ENCODE peak calls at places on chromosomes 4 and X, in four cellular contexts. F, E, X and Q are unnamed samples.

GRCh38 chr4:74543247-74543670 is 98.3 kb downstream of the AREG start:
- DNase-seq in E (no peak), F (no peak), X (no peak), Q (no peak)

GRCh38 chr4:7068883-7069282 is 1.0 kb upstream of the GRPEL1 start:
- DNase-seq in E (no peak), F (no peak), X (no peak), Q (no peak)

GRCh38 chr4:118259103-118259502 is 93.7 kb downstream of the PRSS12 start:
- DNase-seq in F (no peak), X (no peak), E (no peak), Q (no peak)

GRCh38 chr4:25712611-25713010 is 57.0 kb downstream of the SLC34A2 start:
- DNase-seq in X (no peak), E (no peak), F (no peak), Q (no peak)

GRCh38 chr4:182897601-182898478 is 19.3 kb downstream of the DCTD start:
- DNase-seq in F (no peak), E (no peak), X (no peak), Q (no peak)

GRCh38 chr4:129950217-129950616 is 854.3 kb downstream of the C4orf33 start:
- DNase-seq in E (no peak), F (no peak), X (no peak), Q (no peak)

GRCh38 chrX:9899640-9900075 is 67.5 kb upstream of the CLDN34 start:
- DNase-seq in F (no peak), E (peak), X (no peak), Q (peak)

GRCh38 chrX:21479695-21480280 is 105.6 kb downstream of the CNKSR2 start:
- DNase-seq in F (no peak), X (peak), E (peak), Q (peak)

GRCh38 chr4:141759796-141760425 is 123.5 kb downstream of the IL15 start:
- DNase-seq in E (peak), X (no peak), F (no peak), Q (peak)

GRCh38 chr4:182286035-182286434 is 42.8 kb downstream of the TENM3 start:
- DNase-seq in F (no peak), E (peak), X (no peak), Q (no peak)

GRCh38 chr4:173272987-173273386 is 61.2 kb downstream of the HMGB2 start:
- DNase-seq in F (no peak), X (no peak), E (peak), Q (peak)

GRCh38 chrX:51155566-51155965 is 177.1 kb upstream of the NUDT10 start:
- DNase-seq in E (no peak), X (no peak), F (no peak), Q (no peak)

GRCh38 chrX:33062016-33062415 is 149.3 kb downstream of the DMD start:
- DNase-seq in F (no peak), E (no peak), X (no peak), Q (no peak)

DNA sequence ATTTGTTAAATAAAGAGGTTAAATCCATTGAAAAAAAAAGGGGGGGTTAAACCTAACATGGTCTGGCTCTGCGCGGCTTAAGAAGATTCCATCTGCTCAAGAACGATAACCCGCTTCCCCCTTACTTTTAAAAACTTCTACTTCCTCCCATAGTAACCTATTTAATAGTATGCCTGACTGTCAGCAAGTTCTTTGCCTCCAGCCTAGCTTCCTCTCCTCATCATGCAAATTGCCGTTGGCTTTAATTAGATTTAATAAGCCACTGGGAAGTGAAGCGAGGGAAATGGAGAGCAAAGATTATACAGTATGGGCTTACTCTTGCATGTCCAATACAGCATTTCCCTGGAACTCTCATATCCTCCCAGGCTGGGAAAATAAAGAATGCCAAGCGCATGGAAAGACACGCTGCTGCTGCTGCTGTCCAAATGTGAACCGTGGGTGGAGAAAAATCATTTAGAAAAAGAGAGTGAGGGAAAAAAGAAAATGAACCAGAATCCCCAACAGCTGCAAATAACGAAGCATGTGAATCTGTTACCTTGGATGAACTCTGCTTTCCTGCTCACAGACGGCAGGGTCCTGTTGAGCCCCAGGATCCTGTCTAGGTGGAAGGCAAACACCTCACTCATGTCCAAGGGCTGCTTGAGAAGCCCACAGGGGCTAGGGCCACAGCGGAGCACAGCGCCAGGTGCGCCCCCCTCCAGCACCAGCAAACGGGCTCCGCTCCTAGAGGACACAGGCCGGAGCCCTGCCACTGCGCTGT is 2.7 kb downstream of the GASK1B start:
- DNase-seq in E (peak), F (no peak), X (no peak), Q (peak)
- H3K4me3 ChIP-seq in E (peak), F (peak), X (no peak), Q (peak)

GRCh38 chr4:3716876-3717235 is 49.3 kb upstream of the ADRA2C start:
- DNase-seq in E (no peak), X (no peak), F (no peak), Q (no peak)
- H3K4me3 ChIP-seq in E (no peak), X (no peak), F (no peak), Q (no peak)

DNA sequence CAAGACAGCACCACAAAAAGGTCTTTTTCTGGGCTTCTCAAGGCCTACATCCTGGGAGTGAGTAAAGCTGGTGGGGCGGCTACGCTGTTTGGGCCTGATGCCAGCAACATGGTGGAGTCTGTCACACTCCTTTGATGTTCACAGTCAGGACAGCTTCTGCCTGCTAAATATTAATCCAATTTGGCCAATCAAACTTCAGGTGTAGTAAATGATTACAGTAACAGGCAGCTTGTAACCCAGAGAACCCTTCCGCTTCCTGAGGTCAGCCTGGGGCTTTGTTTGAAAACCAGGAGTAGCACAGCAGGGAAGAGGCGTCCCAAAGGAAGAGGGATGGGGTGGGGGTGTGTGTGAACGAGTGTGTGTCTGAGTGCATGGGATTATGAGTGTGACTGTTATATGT is 220.4 kb downstream of the MAML3 start:
- DNase-seq in F (no peak), E (no peak), X (no peak), Q (no peak)
- H3K4me3 ChIP-seq in F (no peak), E (no peak), X (no peak), Q (no peak)

DNA sequence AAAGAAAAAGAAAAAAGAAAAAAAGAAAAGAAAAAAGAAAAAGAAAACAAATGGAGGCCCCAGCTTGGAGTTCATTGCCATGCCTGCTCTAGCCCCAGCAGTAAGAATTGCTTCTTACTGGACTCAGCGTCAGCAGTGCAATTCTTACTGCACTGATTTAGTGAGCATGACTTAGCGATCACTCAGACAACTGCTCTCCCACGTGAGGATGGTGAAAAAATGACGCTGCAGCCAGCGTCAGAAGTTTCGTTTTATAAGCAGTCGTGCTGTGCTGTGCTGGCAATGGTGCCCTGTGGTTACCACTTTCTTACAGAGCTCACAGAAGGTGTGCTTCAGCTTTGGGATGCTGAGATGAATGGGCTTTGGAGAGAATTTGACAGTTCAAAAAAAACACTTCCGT is 68.3 kb upstream of the DDX3X start:
- DNase-seq in F (peak), X (peak), E (peak), Q (peak)
- H3K4me3 ChIP-seq in F (no peak), X (no peak), E (no peak), Q (no peak)

DNA sequence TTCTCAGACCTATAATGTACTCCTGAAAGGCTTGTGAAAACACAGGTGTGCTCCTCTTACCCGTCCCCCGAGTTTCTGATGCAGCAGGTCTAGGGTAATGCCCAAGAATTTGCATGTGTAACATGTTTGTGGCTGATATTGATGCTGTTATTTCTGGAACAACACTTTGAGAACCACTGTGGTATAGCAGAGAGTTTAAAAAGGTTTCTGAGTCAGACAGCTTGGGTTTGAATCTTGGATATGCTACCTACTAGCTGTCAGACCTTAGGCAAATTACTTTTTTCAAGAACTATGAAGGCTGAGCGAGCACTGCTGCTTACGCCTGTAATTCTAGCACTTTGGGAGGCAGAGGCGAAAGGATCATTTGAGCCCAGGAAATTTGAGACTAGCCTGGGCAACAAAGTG is 4.9 kb downstream of the AFF1 start:
- DNase-seq in E (no peak), X (no peak), F (no peak), Q (no peak)
- H3K4me3 ChIP-seq in E (no peak), X (peak), F (no peak), Q (no peak)

GRCh38 chr4:133190098-133190497 is 41.0 kb downstream of the PCDH10 start:
- DNase-seq in E (peak), F (no peak), X (no peak), Q (no peak)

GRCh38 chr4:133186210-133186609 is 37.1 kb downstream of the PCDH10 start:
- DNase-seq in F (no peak), X (no peak), E (peak), Q (no peak)

GRCh38 chr4:133186845-133187244 is 37.8 kb downstream of the PCDH10 start:
- DNase-seq in F (no peak), X (no peak), E (peak), Q (no peak)

DNA sequence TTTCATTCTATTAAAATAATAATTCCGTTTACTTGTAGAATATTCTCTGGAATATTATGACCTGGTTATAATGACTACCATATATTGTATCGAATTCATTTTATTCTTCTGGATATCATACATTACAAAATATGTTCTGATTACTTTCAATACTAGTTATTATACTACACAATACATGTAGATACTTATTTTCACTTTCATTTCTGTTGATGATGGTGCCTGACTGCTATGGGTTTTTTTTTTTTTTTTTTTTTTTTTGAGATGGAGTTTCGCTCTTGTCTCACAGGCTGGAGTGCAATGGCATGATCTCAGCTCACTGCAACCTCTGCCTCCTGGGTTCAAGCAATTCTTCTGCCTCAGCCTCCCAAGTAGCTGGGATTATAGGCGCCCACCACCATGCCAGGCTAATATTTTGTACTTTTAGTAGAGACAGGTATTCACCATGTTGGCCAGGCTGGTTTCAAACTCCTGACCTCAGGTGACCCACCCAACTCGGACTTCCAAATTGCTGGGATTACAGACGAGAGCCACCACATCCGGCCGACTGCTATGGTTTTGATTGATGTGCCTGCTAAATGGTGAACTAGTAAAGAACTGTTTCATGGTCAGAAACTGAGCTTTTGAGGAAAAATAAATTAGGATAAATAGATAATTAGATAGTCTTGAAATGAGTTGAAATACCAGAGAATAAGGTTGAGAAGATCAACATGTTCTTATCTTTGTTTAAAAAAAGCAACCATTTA is 39.5 kb downstream of the PCDH10 start:
- DNase-seq in F (no peak), X (no peak), E (no peak), Q (no peak)
- H3K4me3 ChIP-seq in F (no peak), X (no peak), E (no peak), Q (no peak)

DNA sequence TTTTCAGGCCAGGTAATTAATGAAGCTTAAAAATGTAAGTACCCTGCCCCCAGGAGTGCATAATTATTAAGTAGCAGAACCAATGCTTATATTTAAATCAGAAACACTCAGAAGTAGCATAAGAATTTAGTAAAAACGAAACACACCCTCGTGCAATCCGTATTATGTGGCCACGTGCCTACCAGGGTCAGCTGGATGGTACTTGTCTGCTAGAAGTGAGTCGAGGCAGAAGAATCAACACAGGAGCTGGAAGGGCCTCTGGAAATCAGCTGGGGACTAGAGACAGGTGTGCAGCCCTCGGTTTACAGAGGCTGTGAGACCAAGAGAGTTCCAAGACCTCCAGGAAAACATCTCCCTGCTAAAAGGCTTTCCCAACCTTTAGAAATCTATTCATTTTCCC is 559 bp upstream of the FAM47E start:
- DNase-seq in F (no peak), X (no peak), E (no peak), Q (peak)
- H3K4me3 ChIP-seq in F (peak), X (no peak), E (no peak), Q (no peak)